ENCODE peak calls at places on chromosome 17, in six cellular contexts. I is CD4-positive, alpha-beta T cell; K is CD8-positive, alpha-beta memory T cell; R is brain microvascular endothelial cell; Q is IMR-90; H is adrenal gland. Z is an unnamed sample.

GRCh38 chr17:20127660-20128413 is 118.7 kb downstream of the SPECC1 start:
- DNase-seq in I (no peak), K (no peak), R (no peak), Q (peak; percentile 94), H (no peak), Z (no peak)

GRCh38 chr17:45381001-45381400 is 51.7 kb downstream of the ARHGAP27 start:
- DNase-seq in I (no peak), K (no peak), R (no peak), Q (no peak), H (no peak), Z (no peak)

GRCh38 chr17:44267165-44267455 is 825 bp downstream of the SLC4A1 start:
- DNase-seq in I (no peak), K (no peak), R (no peak), Q (no peak), H (no peak), Z (no peak)

GRCh38 chr17:59007995-59008394 is 98.7 kb downstream of the TRIM37 start:
- DNase-seq in I (no peak), K (no peak), R (no peak), Q (no peak), H (no peak), Z (no peak)

GRCh38 chr17:58969156-58969555 is 137.5 kb downstream of the TRIM37 start:
- DNase-seq in I (no peak), K (no peak), R (no peak), Q (no peak), H (no peak), Z (no peak)

GRCh38 chr17:68961204-68961893 is 6.2 kb upstream of the ABCA8 start:
- DNase-seq in I (no peak), K (no peak), R (no peak), Q (no peak), H (no peak), Z (no peak)

GRCh38 chr17:20771104-20771503 is 191.6 kb downstream of the CDRT15L2 start:
- DNase-seq in I (no peak), K (no peak), R (no peak), Q (no peak), H (no peak), Z (no peak)

GRCh38 chr17:57747221-57748017 is 2.3 kb upstream of the CCDC182 start:
- DNase-seq in I (peak; percentile 19), K (peak; percentile 50), R (peak; percentile 29), Q (peak; percentile 73), H (peak; percentile 51), Z (peak; percentile 67)

GRCh38 chr17:14119546-14119945 is 50.2 kb downstream of the COX10 start:
- DNase-seq in I (no peak), K (no peak), R (no peak), Q (no peak), H (no peak), Z (no peak)

GRCh38 chr17:33520404-33521032 is 227.4 kb upstream of the ASIC2 start:
- DNase-seq in I (peak; percentile 7), K (no peak), R (no peak), Q (peak; percentile 1), H (peak; percentile 36), Z (peak; percentile 55)

GRCh38 chr17:35130392-35130791 is 9.0 kb downstream of the FNDC8 start:
- DNase-seq in I (no peak), K (no peak), R (no peak), Q (no peak), H (no peak), Z (no peak)

GRCh38 chr17:20998571-20999043 is 44.2 kb downstream of the USP22 start:
- DNase-seq in I (no peak), K (no peak), R (no peak), Q (no peak), H (no peak), Z (no peak)

GRCh38 chr17:78219396-78220150 is 5.5 kb downstream of the BIRC5 start:
- DNase-seq in I (no peak), K (no peak), R (no peak), Q (no peak), H (no peak), Z (no peak)

GRCh38 chr17:37327341-37328090 is 48.3 kb upstream of the C17orf78 start:
- DNase-seq in I (no peak), K (no peak), R (peak; percentile 62), Q (peak; percentile 94), H (no peak), Z (no peak)

GRCh38 chr17:36525113-36525512 is 9.6 kb downstream of the MYO19 start:
- DNase-seq in I (no peak), K (no peak), R (no peak), Q (peak; percentile 65), H (no peak), Z (no peak)

GRCh38 chr17:8141741-8142140 is 10.5 kb downstream of the PER1 start:
- DNase-seq in I (no peak), K (peak; percentile 13), R (no peak), Q (no peak), H (peak; percentile 29), Z (no peak)

GRCh38 chr17:82029990-82030469 is 1.4 kb upstream of the RAC3 start:
- DNase-seq in I (no peak), K (no peak), R (no peak), Q (no peak), H (no peak), Z (no peak)

GRCh38 chr17:37745801-37746426 is 1.1 kb upstream of the HNF1B start:
- DNase-seq in I (no peak), K (no peak), R (no peak), Q (no peak), H (no peak), Z (no peak)

GRCh38 chr17:2521257-2521656 is 9.6 kb upstream of the METTL16 start:
- DNase-seq in I (no peak), K (no peak), R (no peak), Q (no peak), H (no peak), Z (no peak)

GRCh38 chr17:66702106-66702936 is 132.6 kb upstream of the CACNG5 start:
- DNase-seq in I (no peak), K (no peak), R (no peak), Q (peak; percentile 73), H (no peak), Z (peak; percentile 62)

GRCh38 chr17:70230883-70231282 is 61.6 kb downstream of the KCNJ2 start:
- DNase-seq in I (no peak), K (no peak), R (no peak), Q (no peak), H (no peak), Z (no peak)

GRCh38 chr17:36749493-36749892 is 148.1 kb downstream of the MRM1 start:
- DNase-seq in I (no peak), K (no peak), R (no peak), Q (no peak), H (no peak), Z (no peak)

GRCh38 chr17:68437979-68438877 is 19.1 kb downstream of the WIPI1 start:
- DNase-seq in I (no peak), K (peak; percentile 45), R (no peak), Q (peak; percentile 47), H (peak; percentile 43), Z (no peak)

GRCh38 chr17:75778861-75779249 is 5.8 kb upstream of the UNK start:
- DNase-seq in I (no peak), K (peak; percentile 65), R (no peak), Q (peak; percentile 35), H (no peak), Z (no peak)

GRCh38 chr17:35254107-35254802 is 11.4 kb downstream of the SLFN5 start:
- DNase-seq in I (no peak), K (no peak), R (peak; percentile 87), Q (peak; percentile 97), H (peak; percentile 87), Z (peak; percentile 65)

GRCh38 chr17:75124041-75124818 is 7.3 kb downstream of the NT5C start:
- DNase-seq in I (peak; percentile 39), K (no peak), R (peak; percentile 49), Q (peak; percentile 18), H (peak; percentile 94), Z (peak; percentile 96)

GRCh38 chr17:75270218-75270965 is 639 bp downstream of the MIF4GD start:
- DNase-seq in I (peak; percentile 12), K (no peak), R (peak; percentile 48), Q (peak; percentile 76), H (peak; percentile 70), Z (peak; percentile 74)

GRCh38 chr17:73155410-73156165 is 9.2 kb upstream of the SSTR2 start:
- DNase-seq in I (no peak), K (no peak), R (no peak), Q (no peak), H (no peak), Z (no peak)

GRCh38 chr17:40121886-40122465 is at the start of gene MSL1:
- DNase-seq in I (peak; percentile 74), K (peak; percentile 90), R (peak; percentile 57), Q (peak; percentile 68), H (peak; percentile 88), Z (peak; percentile 86)

GRCh38 chr17:81272616-81273015 is 22.5 kb downstream of the SLC38A10 start:
- DNase-seq in I (no peak), K (no peak), R (no peak), Q (no peak), H (no peak), Z (no peak)

GRCh38 chr17:77206557-77206956 is 65.8 kb downstream of the SEC14L1 start:
- DNase-seq in I (no peak), K (no peak), R (no peak), Q (peak; percentile 10), H (no peak), Z (no peak)

GRCh38 chr17:31323551-31323950 is 2.1 kb upstream of the EVI2A start:
- DNase-seq in I (no peak), K (no peak), R (no peak), Q (no peak), H (no peak), Z (no peak)
- H3K27ac ChIP-seq in I (no peak overlapping the region), K (no peak overlapping the region), R (no peak overlapping the region), Q (no peak overlapping the region), H (no peak overlapping the region), Z (no peak overlapping the region)

GRCh38 chr17:64786337-64786736 is 124.2 kb upstream of the SMURF2 start:
- DNase-seq in I (no peak), K (no peak), R (no peak), Q (no peak), H (no peak), Z (peak; percentile 57)
- H3K27ac ChIP-seq in I (no peak overlapping the region), K (no peak overlapping the region), R (no peak overlapping the region), Q (no peak overlapping the region), H (no peak overlapping the region), Z (peak overlapping the region; percentile 86)

DNA sequence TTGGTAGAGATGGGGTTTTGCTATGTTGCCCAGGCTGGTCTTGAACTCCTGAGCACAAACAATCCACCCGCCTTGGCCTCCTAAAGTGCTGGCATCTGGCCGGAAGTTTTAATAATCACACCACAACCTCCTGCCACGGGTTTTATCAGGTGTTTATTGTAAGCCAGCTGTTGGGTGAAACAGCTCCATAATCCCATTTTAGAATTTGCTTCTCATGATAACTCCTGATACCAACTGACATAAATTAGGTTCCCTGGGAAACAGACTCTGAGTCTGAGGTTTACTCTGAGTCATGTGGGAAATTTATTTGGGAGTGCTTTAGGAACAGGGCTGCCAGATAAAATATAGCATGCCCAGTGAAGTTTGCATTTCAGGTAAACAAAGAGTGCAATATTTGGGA is 122.6 kb upstream of the MED13 start:
- DNase-seq in I (no peak), K (no peak), R (no peak), Q (peak; percentile 66), H (no peak), Z (no peak)
- H3K27ac ChIP-seq in I (no peak overlapping the region), K (no peak overlapping the region), R (no peak overlapping the region), Q (no peak overlapping the region), H (no peak overlapping the region), Z (no peak overlapping the region)

DNA sequence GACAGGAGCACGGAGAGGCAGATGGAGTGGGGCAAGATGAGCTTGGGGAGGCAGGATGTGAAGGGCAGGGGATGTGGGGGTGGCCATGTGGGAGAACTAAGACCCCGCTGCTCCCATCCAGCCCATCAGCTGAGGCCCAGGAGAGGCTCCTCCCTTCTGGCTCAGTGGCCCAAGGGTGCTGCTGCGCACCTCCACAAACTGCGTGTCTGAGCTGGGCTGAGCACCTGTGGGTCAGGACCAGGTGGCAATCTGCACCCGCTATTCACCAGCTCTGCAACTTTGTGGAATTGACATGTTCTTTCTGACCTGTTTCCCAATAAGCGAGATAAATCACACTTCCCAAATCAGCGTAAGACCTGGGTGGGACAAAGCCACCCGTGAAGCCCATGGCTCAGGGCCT is 11.5 kb upstream of the SREBF1 start:
- DNase-seq in I (no peak), K (no peak), R (no peak), Q (no peak), H (no peak), Z (no peak)
- H3K27ac ChIP-seq in I (peak overlapping the region; percentile 83), K (peak overlapping the region; percentile 4), R (no peak overlapping the region), Q (no peak overlapping the region), H (peak overlapping the region; percentile 91), Z (peak overlapping the region; percentile 100)

Z was measured in RWPE1.